ENCODE peak calls at places on chromosomes 7 and 10, in five cellular contexts. I is adipocyte; K is HT1080; M is colonic mucosa; J is activated T-cell treated with anti-CD3 and anti-CD28 coated beads, Interleukin-2, amount 50 U/mL, for 48 hours. H is an unnamed sample.

GRCh38 chr7:86720306-86720705 is 76.6 kb downstream of the GRM3 start:
- DNase-seq in I (no peak), K (no peak), M (no peak), J (no peak), H (no peak)

GRCh38 chr10:83724471-83725241 is 414.7 kb upstream of the GHITM start:
- DNase-seq in I (peak; percentile 1), K (no peak), M (no peak), J (no peak), H (no peak)

GRCh38 chr10:5047912-5048628 is 44.4 kb upstream of the AKR1C2 start:
- DNase-seq in I (peak; percentile 61), K (peak; percentile 11), M (no peak), J (no peak), H (no peak)

GRCh38 chr7:156640257-156640948 is at the start of gene RNF32:
- DNase-seq in I (peak; percentile 97), K (peak; percentile 83), M (peak; percentile 96), J (peak; percentile 98), H (peak; percentile 100)

GRCh38 chr10:132168571-132169030 is 18.1 kb upstream of the DPYSL4 start:
- DNase-seq in I (no peak), K (no peak), M (no peak), J (no peak), H (no peak)

GRCh38 chr10:72083234-72084093 is 4.9 kb downstream of the SPOCK2 start:
- DNase-seq in I (no peak), K (no peak), M (no peak), J (no peak), H (peak; percentile 47)

GRCh38 chr7:44368885-44369284 is 43.5 kb upstream of the CAMK2B start:
- DNase-seq in I (no peak), K (peak; percentile 66), M (no peak), J (no peak), H (no peak)

GRCh38 chr7:128910569-128910945 is at the start of gene KCP:
- DNase-seq in I (no peak), K (no peak), M (no peak), J (no peak), H (no peak)

GRCh38 chr7:651032-651728 is 75.3 kb upstream of the DNAAF5 start:
- DNase-seq in I (no peak), K (no peak), M (no peak), J (no peak), H (no peak)

GRCh38 chr7:6615853-6616555 is 594 bp downstream of the ZNF853 start:
- DNase-seq in I (peak; percentile 31), K (no peak), M (no peak), J (no peak), H (no peak)

GRCh38 chr7:13042605-13043236 is 355.3 kb downstream of the ARL4A start:
- DNase-seq in I (no peak), K (peak; percentile 36), M (no peak), J (no peak), H (no peak)